ENCODE peak calls at places on chromosomes 2 and 18, in five cellular contexts. D, E, S, G and N are unnamed samples.
A peak's percentile ranks its signal among the peaks of the same experiment; 100 is the strongest.

GRCh38 chr2:37555457-37555856 is 116.0 kb downstream of the CDC42EP3 start:
- DNase-seq in D (no peak), E (peak; percentile 66), S (no peak), G (no peak), N (no peak)

GRCh38 chr2:41101281-41101680 is 649.4 kb upstream of the SLC8A1 start:
- DNase-seq in D (no peak), E (no peak), S (no peak), G (no peak), N (no peak)

GRCh38 chr2:12642332-12642731 is 74.4 kb upstream of the TRIB2 start:
- DNase-seq in D (no peak), E (no peak), S (peak; percentile 13), G (no peak), N (no peak)

GRCh38 chr2:19955544-19956422 is 34.1 kb downstream of the WDR35 start:
- DNase-seq in D (peak; percentile 62), E (peak; percentile 17), S (peak; percentile 89), G (no peak), N (no peak)

GRCh38 chr2:207812058-207812857 is 42.6 kb upstream of the FZD5 start:
- DNase-seq in D (no peak), E (no peak), S (no peak), G (no peak), N (no peak)

GRCh38 chr18:22985250-22985649 is 52.1 kb downstream of the RBBP8 start:
- DNase-seq in D (no peak), E (no peak), S (no peak), G (no peak), N (no peak)

GRCh38 chr2:173218331-173219056 is 136.2 kb upstream of the CDCA7 start:
- DNase-seq in D (no peak), E (no peak), S (no peak), G (no peak), N (no peak)

GRCh38 chr2:231181848-231182247 is 16.6 kb upstream of the ARMC9 start:
- DNase-seq in D (peak; percentile 37), E (peak; percentile 54), S (no peak), G (peak; percentile 81), N (peak; percentile 68)

GRCh38 chr18:79182047-79182713 is 113.0 kb downstream of the ATP9B start:
- DNase-seq in D (no peak), E (no peak), S (no peak), G (no peak), N (no peak)

GRCh38 chr2:207779523-207779922 is 9.8 kb upstream of the FZD5 start:
- DNase-seq in D (no peak), E (no peak), S (no peak), G (no peak), N (no peak)

GRCh38 chr2:174760845-174761473 is 3.3 kb downstream of the CHRNA1 start:
- DNase-seq in D (no peak), E (no peak), S (no peak), G (no peak), N (no peak)

GRCh38 chr2:54903736-54904554 is 146.3 kb downstream of the RTN4 start:
- DNase-seq in D (no peak), E (no peak), S (peak; percentile 77), G (peak; percentile 68), N (peak; percentile 47)

GRCh38 chr2:127820080-127820668 is 9.2 kb upstream of the WDR33 start:
- DNase-seq in D (no peak), E (no peak), S (no peak), G (no peak), N (no peak)

GRCh38 chr2:71609441-71609840 is 156.1 kb downstream of the DYSF start:
- DNase-seq in D (no peak), E (no peak), S (no peak), G (peak; percentile 19), N (no peak)

GRCh38 chr2:172600644-172601043 is 44.8 kb downstream of the PDK1 start:
- DNase-seq in D (no peak), E (no peak), S (no peak), G (no peak), N (no peak)

GRCh38 chr2:79971807-79972206 is 332.7 kb downstream of the LRRTM1 start:
- DNase-seq in D (no peak), E (no peak), S (no peak), G (no peak), N (no peak)

GRCh38 chr2:11996618-11997017 is 250.2 kb downstream of the LPIN1 start:
- DNase-seq in D (no peak), E (no peak), S (no peak), G (no peak), N (no peak)

GRCh38 chr2:204428675-204429074 is 116.6 kb upstream of the PARD3B start:
- DNase-seq in D (no peak), E (no peak), S (no peak), G (no peak), N (no peak)

GRCh38 chr2:105381119-105381668 is 17.7 kb downstream of the FHL2 start:
- DNase-seq in D (no peak), E (no peak), S (no peak), G (no peak), N (no peak)

GRCh38 chr18:13447621-13448020 is 229.1 kb downstream of the LDLRAD4 start:
- DNase-seq in D (peak; percentile 25), E (no peak), S (peak; percentile 77), G (no peak), N (no peak)

GRCh38 chr2:123659120-123659519 is 366.0 kb upstream of the CNTNAP5 start:
- DNase-seq in D (no peak), E (no peak), S (no peak), G (no peak), N (no peak)
- H3K27ac ChIP-seq in D (no peak overlapping the region), E (no peak overlapping the region), S (no peak overlapping the region), G (no peak overlapping the region), N (no peak overlapping the region)

GRCh38 chr2:16091576-16092282 is 151.4 kb downstream of the MYCN start:
- DNase-seq in D (no peak), E (no peak), S (no peak), G (no peak), N (no peak)

GRCh38 chr2:16085073-16085472 is 144.7 kb downstream of the MYCN start:
- DNase-seq in D (no peak), E (no peak), S (no peak), G (no peak), N (no peak)

GRCh38 chr2:16088713-16089112 is 148.4 kb downstream of the MYCN start:
- DNase-seq in D (no peak), E (no peak), S (no peak), G (no peak), N (no peak)

GRCh38 chr2:16090650-16091575 is 150.6 kb downstream of the MYCN start:
- DNase-seq in D (no peak), E (no peak), S (no peak), G (no peak), N (no peak)

DNA sequence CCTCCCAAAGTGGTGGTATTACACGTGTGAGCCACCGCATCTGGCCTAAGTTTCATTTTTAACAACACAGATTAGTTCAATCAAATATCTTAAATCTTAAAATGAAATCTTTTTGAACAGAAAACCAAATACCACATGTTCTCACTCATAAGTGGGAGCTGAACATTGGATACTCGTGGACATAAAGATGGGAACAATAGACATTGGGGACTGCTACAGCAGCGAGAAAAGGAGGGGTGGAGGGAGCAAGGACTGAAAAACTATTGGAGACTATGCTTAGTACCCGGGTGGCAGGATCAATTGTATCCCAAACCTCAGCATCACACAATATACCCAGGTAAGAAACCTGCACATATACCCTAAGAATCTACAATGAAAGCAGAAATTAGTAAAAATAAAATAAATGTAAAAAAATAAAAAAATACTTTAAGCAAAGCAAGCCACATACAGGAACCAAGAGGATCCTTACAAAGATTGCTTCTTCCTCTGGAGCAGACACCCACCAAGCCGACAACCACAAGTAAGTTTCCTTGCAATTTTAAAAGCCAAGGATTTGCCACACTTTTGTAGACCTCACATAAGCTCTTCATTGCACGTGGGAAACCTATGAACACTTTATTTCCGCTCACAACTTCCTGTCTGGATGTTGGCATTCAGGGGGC is 147.8 kb downstream of the MYCN start:
- DNase-seq in D (no peak), E (no peak), S (no peak), G (no peak), N (no peak)
- H3K27ac ChIP-seq in D (no peak overlapping the region), E (no peak overlapping the region), S (no peak overlapping the region), G (no peak overlapping the region), N (no peak overlapping the region)

DNA sequence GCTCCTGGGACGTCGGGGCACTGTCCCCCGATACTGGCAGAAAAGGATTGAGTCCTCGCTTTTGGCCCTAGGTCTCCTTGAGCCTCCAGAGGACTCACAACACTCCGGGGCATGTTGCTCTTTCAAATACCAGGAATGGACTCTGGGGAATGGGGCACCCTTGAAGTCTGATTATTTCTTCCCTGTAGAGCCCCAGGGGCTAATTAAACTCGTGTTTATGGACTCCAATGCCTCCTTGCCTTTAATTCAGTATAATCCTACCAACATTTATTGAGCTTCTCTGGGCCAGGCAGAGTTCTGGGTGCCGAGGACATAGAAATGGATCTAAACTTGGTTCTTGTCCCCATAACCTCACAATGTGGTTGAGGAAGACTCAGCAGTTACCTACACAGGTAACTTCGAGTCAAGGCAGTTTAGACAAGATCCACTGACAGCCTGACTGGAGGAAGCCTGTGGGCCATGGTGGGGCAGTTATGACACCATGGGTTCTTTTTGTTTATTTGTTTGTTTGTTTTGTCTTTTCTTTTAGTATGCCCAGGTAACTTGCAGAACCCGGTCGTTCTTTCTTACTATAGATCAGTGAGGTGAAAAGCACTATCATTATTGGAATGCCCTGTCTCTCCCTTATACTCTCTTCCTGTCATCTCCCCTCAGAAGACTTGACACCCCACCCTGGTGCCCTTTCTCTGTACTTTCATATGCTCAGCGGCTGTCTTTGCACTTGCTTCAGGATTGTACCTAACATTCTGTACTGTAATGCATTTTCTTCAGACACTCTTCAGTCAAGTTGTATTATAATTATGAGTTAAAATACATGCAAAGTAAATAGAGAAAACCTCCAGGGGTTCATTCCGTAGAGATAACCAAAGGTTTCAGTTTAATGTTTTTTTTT is 3.2 kb downstream of the CFLAR start:
- DNase-seq in D (no peak), E (no peak), S (peak; percentile 38), G (no peak), N (no peak)
- H3K27ac ChIP-seq in D (peak overlapping the region; percentile 99), E (peak overlapping the region; percentile 99), S (peak overlapping the region; percentile 98), G (peak overlapping the region; percentile 98), N (peak overlapping the region; percentile 99)

GRCh38 chr2:156340377-156340776 is 7.9 kb upstream of the NR4A2 start:
- DNase-seq in D (no peak), E (no peak), S (no peak), G (no peak), N (no peak)

GRCh38 chr2:156338578-156338977 is 6.1 kb upstream of the NR4A2 start:
- DNase-seq in D (no peak), E (no peak), S (no peak), G (no peak), N (no peak)

GRCh38 chr2:156339110-156339847 is 6.8 kb upstream of the NR4A2 start:
- DNase-seq in D (peak; percentile 60), E (no peak), S (no peak), G (no peak), N (no peak)

GRCh38 chr2:156340818-156341481 is 8.4 kb upstream of the NR4A2 start:
- DNase-seq in D (peak; percentile 45), E (peak; percentile 57), S (no peak), G (no peak), N (no peak)

GRCh38 chr2:156339866-156340265 is 7.3 kb upstream of the NR4A2 start:
- DNase-seq in D (no peak), E (no peak), S (no peak), G (no peak), N (no peak)
- H3K27ac ChIP-seq in D (peak overlapping the region; percentile 100), E (no peak overlapping the region), S (no peak overlapping the region), G (peak overlapping the region; percentile 100), N (peak overlapping the region; percentile 100)

DNA sequence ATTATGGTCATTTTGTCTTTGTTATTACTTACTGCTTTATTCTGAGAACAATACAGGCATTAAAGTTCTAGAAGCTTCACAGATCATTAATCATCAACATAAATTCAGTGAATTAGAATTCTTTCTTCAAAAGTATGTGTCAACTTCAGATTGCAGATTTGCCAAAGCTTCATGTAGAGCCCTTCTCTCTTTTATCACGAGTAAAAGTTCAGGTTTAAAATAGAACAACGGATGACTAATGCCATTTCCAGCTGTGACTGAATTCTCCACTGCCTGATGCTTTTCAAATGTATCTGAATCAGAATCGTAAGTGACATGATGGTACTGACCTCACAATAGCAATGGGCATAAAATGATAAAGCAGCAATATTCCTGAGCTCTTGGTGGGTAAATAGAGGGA is 116.0 kb downstream of the ABCA12 start:
- DNase-seq in D (no peak), E (no peak), S (no peak), G (no peak), N (no peak)
- H3K27ac ChIP-seq in D (no peak overlapping the region), E (no peak overlapping the region), S (no peak overlapping the region), G (no peak overlapping the region), N (no peak overlapping the region)